ENCODE peak calls at places on chromosomes 13 and 19, in five cellular contexts. R, B, C, H and P are unnamed samples. For H3K36me3, the result is how much of the 10 kb centered on the place peaks cover.

GRCh38 chr19:47444388-47444821 is 25.1 kb upstream of the MEIS3 start:
- DNase-seq in R (peak), B (no peak), C (no peak), H (no peak), P (no peak)

GRCh38 chr13:88068975-88069374 is 397.8 kb downstream of the SLITRK5 start:
- DNase-seq in R (no peak), B (peak), C (no peak), H (peak), P (no peak)

GRCh38 chr13:76292726-76293125 is 593.5 kb downstream of the KCTD12 start:
- DNase-seq in R (no peak), B (no peak), C (no peak), H (no peak), P (no peak)

GRCh38 chr19:18675779-18676178 is 7.7 kb upstream of the CRTC1 start:
- DNase-seq in R (peak), B (peak), C (no peak), H (no peak), P (no peak)

GRCh38 chr19:48332662-48333466 is 7.5 kb downstream of the EMP3 start:
- DNase-seq in R (peak), B (peak), C (peak), H (peak), P (peak)

GRCh38 chr13:99357149-99357596 is 50.0 kb upstream of the GPR183 start:
- DNase-seq in R (peak), B (no peak), C (peak), H (no peak), P (no peak)

GRCh38 chr13:65603160-65603559 is 1627.0 kb downstream of the PCDH9 start:
- DNase-seq in R (no peak), B (no peak), C (no peak), H (no peak), P (no peak)

GRCh38 chr13:109180905-109181425 is 551.6 kb downstream of the MYO16 start:
- DNase-seq in R (no peak), B (no peak), C (peak), H (no peak), P (peak)

GRCh38 chr19:14686411-14686810 is 3.4 kb upstream of the ZNF333 start:
- DNase-seq in R (no peak), B (peak), C (no peak), H (no peak), P (no peak)

GRCh38 chr19:52600639-52601024 is 30.5 kb downstream of the ZNF701 start:
- DNase-seq in R (no peak), B (peak), C (no peak), H (peak), P (no peak)

GRCh38 chr13:105817011-105817410 is 718.5 kb downstream of the EFNB2 start:
- DNase-seq in R (no peak), B (no peak), C (no peak), H (no peak), P (peak)

GRCh38 chr19:575527-576506 is 3.4 kb downstream of the BSG start:
- DNase-seq in R (peak), B (no peak), C (no peak), H (peak), P (no peak)

GRCh38 chr19:15539638-15540037 is 31.3 kb downstream of the CYP4F22 start:
- DNase-seq in R (no peak), B (no peak), C (no peak), H (no peak), P (no peak)

GRCh38 chr13:19805765-19806164 is 23.0 kb upstream of the PSPC1 start:
- DNase-seq in R (no peak), B (no peak), C (no peak), H (no peak), P (no peak)

GRCh38 chr13:92143766-92144165 is 745.3 kb downstream of the GPC5 start:
- DNase-seq in R (no peak), B (no peak), C (no peak), H (no peak), P (no peak)

GRCh38 chr13:42101821-42102580 is 53.6 kb downstream of the DGKH start:
- DNase-seq in R (no peak), B (no peak), C (no peak), H (no peak), P (no peak)

GRCh38 chr19:11261431-11261901 is 858 bp downstream of the DOCK6 start:
- DNase-seq in R (no peak), B (no peak), C (no peak), H (no peak), P (no peak)

GRCh38 chr19:8209111-8209964 is at the start of gene CERS4:
- DNase-seq in R (peak), B (peak), C (peak), H (peak), P (no peak)

GRCh38 chr13:99654076-99654475 is 152.8 kb downstream of the TM9SF2 start:
- DNase-seq in R (no peak), B (no peak), C (no peak), H (no peak), P (no peak)

GRCh38 chr19:7544626-7545025 is 9.1 kb downstream of the PNPLA6 start:
- DNase-seq in R (no peak), B (no peak), C (no peak), H (peak), P (no peak)

GRCh38 chr13:72953391-72953960 is 105.3 kb upstream of the KLF5 start:
- DNase-seq in R (no peak), B (no peak), C (no peak), H (peak), P (no peak)

GRCh38 chr13:60613080-60613479 is 216.1 kb downstream of the TDRD3 start:
- DNase-seq in R (no peak), B (no peak), C (no peak), H (no peak), P (no peak)

GRCh38 chr13:39655569-39656324 is at the start of gene COG6:
- DNase-seq in R (peak), B (peak), C (peak), H (peak), P (peak)
- TF ChIP-seq CTCF in R (no peak), B (peak), C (peak), H (no peak), P (no peak)

DNA sequence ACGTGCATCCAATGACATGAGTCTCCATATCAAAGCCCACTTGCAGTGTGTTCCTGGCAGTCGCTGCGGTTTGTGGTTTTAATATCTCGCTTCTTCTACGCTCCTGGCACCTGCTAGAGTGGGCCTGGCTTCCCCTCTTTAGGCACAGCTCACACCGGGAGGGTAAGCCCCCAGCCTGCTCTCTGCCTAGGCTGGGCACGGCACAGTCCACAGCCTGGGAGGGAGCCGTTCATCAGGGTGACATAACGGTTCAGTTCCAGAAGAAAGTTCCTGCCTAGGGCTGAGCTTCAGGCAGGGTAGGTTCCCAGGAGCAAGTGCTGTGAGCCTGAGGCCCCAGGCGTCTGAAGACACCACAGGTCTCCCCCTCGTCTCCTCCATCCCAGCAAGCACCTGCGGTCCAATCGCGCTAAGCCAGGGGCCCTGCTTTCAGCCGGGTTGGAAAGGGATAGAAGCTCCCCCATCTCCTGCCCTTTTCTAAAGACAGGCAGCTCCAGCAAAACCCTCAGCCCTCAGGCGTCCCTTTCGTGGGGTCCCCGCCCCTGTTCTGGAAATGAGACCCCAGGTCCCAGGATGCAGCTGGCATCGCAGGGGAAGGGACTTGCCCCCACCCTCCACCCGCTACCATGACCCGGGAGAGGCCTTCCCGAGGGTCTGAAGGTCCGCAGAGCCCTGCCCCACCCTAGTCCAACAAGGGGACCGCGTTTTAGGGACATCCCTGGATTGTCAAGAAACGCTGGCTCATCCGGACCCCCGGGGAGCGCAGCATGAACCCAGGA is 121.6 kb upstream of the ZNF507 start:
- DNase-seq in R (no peak), B (no peak), C (no peak), H (no peak), P (no peak)
- H3K4me3 ChIP-seq in R (no peak), B (no peak), C (no peak), H (no peak), P (no peak)

DNA sequence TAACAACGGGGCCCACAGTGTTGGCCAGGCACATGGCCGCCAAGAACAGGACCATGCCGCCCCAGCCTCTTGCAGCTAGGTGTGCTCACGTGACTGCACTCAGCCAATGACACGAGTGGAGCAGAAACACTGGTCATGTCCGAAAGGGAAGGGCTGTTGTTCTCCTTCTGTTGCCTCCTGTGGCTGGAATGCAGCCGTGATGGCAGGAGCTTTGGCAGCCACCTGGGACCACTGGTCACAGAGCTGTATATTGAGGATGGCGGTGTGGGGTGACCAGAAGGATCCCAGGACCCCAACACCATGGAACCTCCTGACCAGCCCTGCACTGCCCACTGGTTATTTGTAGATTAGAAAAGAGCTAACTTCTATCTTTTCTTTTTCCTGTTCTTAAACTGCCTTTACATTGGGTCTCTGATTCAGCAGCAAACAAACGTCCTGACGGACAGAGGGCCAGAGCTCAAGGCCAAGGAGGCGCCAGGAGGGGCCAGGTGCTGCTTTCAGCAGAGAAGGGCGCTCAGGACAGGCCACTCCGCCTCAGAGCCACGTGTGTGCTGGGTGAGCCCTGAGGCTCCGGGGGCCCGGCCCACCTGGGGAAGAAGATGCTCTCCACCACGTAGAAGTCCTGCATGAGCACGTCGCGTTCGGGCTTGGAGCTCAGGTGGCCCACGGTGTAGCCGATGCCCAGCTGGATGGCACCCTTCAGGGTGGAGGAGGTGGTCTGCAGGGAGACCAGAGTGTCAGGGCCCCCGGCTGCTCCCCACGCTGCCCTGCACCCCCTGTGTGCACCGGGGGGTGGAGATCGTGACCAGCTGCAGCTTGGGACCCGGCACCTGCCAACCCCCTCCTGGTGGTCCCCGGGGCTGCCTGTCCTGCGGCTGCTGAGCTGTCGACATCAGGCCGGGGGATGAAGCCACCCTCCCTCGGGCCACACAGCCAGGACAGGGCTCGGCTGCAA is 35.0 kb upstream of the CACTIN start:
- DNase-seq in R (no peak), B (no peak), C (no peak), H (no peak), P (no peak)
- H3K36me3 ChIP-seq in R (half or more), B (under half), C (under half), H (half or more), P (under half)

GRCh38 chr13:81171065-81171647 is 830.2 kb upstream of the SPRY2 start:
- DNase-seq in R (peak), B (peak), C (no peak), H (no peak), P (no peak)

GRCh38 chr13:81172603-81173002 is 831.7 kb upstream of the SPRY2 start:
- DNase-seq in R (no peak), B (no peak), C (no peak), H (no peak), P (no peak)
- TF ChIP-seq CTCF in R (no peak), B (no peak), C (no peak), H (no peak), P (no peak)

GRCh38 chr19:37511821-37512220 is 5.1 kb downstream of the ZNF793 start:
- DNase-seq in R (no peak), B (no peak), C (no peak), H (no peak), P (no peak)

GRCh38 chr19:37507167-37507464 is 377 bp downstream of the ZNF793 start:
- DNase-seq in R (no peak), B (no peak), C (no peak), H (no peak), P (no peak)

GRCh38 chr19:37506387-37507166 is at the start of gene ZNF793:
- DNase-seq in R (no peak), B (peak), C (peak), H (peak), P (peak)

GRCh38 chr19:37513397-37513796 is 6.7 kb downstream of the ZNF793 start:
- DNase-seq in R (no peak), B (no peak), C (no peak), H (no peak), P (no peak)

DNA sequence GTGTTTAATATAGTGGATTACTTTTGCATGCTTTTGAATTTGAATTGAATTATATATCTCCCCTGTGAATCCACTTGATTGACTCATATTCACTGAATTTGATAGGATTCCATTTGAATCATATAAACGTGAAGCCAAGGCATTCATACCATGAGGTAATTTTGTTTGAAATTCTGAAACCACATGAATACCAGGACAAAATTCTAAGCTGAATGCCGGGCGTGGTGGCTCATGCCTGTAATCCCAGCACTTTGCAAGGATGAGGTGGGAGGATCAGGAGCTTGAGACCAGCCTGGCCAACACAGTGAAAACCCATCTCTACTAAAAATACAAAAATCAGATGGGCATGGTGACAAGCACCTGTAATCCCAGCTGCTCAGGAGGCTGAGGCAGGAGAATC is 4.4 kb downstream of the ZNF793 start:
- DNase-seq in R (no peak), B (no peak), C (no peak), H (no peak), P (no peak)
- H3K4me3 ChIP-seq in R (no peak), B (no peak), C (no peak), H (no peak), P (no peak)

GRCh38 chr19:42353341-42354015 is 28.0 kb downstream of the MEGF8 start:
- DNase-seq in R (no peak), B (no peak), C (no peak), H (no peak), P (no peak)

GRCh38 chr19:42351079-42351735 is 25.8 kb downstream of the MEGF8 start:
- DNase-seq in R (no peak), B (no peak), C (no peak), H (no peak), P (no peak)

GRCh38 chr19:42350417-42350816 is 25.0 kb downstream of the MEGF8 start:
- DNase-seq in R (no peak), B (no peak), C (no peak), H (no peak), P (no peak)

GRCh38 chr19:42352216-42352892 is 26.9 kb downstream of the MEGF8 start:
- DNase-seq in R (no peak), B (no peak), C (peak), H (no peak), P (no peak)

GRCh38 chr19:42352893-42353259 is 27.4 kb downstream of the MEGF8 start:
- DNase-seq in R (no peak), B (no peak), C (no peak), H (no peak), P (no peak)
- H3K36me3 ChIP-seq in R (under half), B (under half), C (under half), H (under half), P (under half)

GRCh38 chr13:78827471-78827870 is 168.5 kb upstream of the OBI1 start:
- DNase-seq in R (no peak), B (no peak), C (no peak), H (no peak), P (no peak)

GRCh38 chr13:78829821-78830220 is 170.9 kb upstream of the OBI1 start:
- DNase-seq in R (no peak), B (no peak), C (no peak), H (no peak), P (no peak)

GRCh38 chr13:78830508-78830907 is 171.6 kb upstream of the OBI1 start:
- DNase-seq in R (no peak), B (no peak), C (no peak), H (no peak), P (no peak)

GRCh38 chr13:78826312-78826711 is 167.4 kb upstream of the OBI1 start:
- DNase-seq in R (no peak), B (no peak), C (no peak), H (no peak), P (no peak)

GRCh38 chr13:78826936-78827335 is 168.0 kb upstream of the OBI1 start:
- DNase-seq in R (no peak), B (no peak), C (no peak), H (no peak), P (no peak)
- TF ChIP-seq CTCF in R (no peak), B (no peak), C (no peak), H (no peak), P (no peak)

GRCh38 chr13:112721198-112722104 is 31.6 kb downstream of the ATP11A start:
- DNase-seq in R (peak), B (no peak), C (no peak), H (no peak), P (no peak)

GRCh38 chr13:112720814-112721197 is 31.0 kb downstream of the ATP11A start:
- DNase-seq in R (no peak), B (no peak), C (no peak), H (no peak), P (no peak)

GRCh38 chr13:112724788-112725345 is 35.0 kb downstream of the ATP11A start:
- DNase-seq in R (no peak), B (no peak), C (no peak), H (no peak), P (no peak)

GRCh38 chr13:112723771-112724170 is 33.9 kb downstream of the ATP11A start:
- DNase-seq in R (no peak), B (no peak), C (no peak), H (no peak), P (no peak)

DNA sequence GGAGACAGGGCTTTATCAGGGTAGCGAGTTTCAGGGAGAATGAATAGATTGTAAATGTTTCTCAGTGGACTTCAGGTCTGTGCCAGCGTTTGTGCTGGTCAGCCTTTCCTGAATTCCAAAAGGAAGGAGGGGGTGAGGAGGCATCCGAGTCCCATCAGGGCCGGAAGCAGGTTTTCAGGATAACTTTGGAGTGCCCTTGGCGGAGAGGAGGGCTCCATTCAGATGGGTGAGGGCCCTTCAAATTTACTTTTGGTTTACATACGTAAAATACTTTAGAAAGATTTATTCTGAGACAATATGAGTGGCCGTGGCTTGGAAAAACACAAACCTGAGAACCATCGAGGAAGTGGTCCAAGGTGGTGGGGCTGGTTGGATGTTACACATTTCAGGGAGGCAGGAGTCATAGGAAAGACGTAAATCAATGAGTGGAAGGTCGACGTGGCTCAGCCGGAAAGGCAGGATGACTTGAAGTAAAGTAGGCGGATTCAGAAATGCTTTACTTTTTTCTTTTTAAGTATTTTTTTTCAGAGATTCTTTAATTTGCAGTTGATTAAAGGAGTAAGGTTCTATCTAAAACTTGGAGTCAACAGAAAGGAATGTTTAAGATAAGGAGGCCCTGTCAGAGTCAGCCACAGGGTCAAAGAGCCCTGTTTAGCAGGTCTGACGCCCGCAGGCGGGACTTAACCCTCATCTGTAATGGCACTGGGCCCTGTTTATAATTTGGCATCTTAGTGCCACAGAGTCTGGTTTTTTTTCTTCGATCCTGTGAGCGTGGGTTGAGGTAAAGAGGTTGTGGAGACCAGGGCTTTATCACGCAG is 32.8 kb downstream of the ATP11A start:
- DNase-seq in R (peak), B (no peak), C (peak), H (no peak), P (peak)
- H3K4me3 ChIP-seq in R (no peak), B (no peak), C (no peak), H (no peak), P (no peak)